ENCODE peak calls at places on chromosomes 12 and 14, in four cellular contexts. One of them, this sample, is unnamed.

GRCh38 chr12:67442347-67442841 is 173.2 kb downstream of the CAND1 start:
- DNase-seq in neural progenitor cell: no peak
- DNase-seq in NT2/D1: no peak
- DNase-seq in Caco-2: no peak
- DNase-seq in this sample: peak

GRCh38 chr14:93959239-93960107 is 16.9 kb downstream of the ASB2 start:
- DNase-seq in neural progenitor cell: no peak
- DNase-seq in NT2/D1: peak
- DNase-seq in Caco-2: peak
- DNase-seq in this sample: no peak

GRCh38 chr14:35261774-35262173 is 30.4 kb upstream of the PSMA6 start:
- DNase-seq in neural progenitor cell: no peak
- DNase-seq in NT2/D1: no peak
- DNase-seq in Caco-2: peak
- DNase-seq in this sample: no peak

GRCh38 chr14:43022094-43022800 is 1415.6 kb downstream of the LRFN5 start:
- DNase-seq in neural progenitor cell: no peak
- DNase-seq in NT2/D1: no peak
- DNase-seq in Caco-2: no peak
- DNase-seq in this sample: no peak

GRCh38 chr12:92140919-92141536 is 4.6 kb downstream of the BTG1 start:
- DNase-seq in neural progenitor cell: no peak
- DNase-seq in NT2/D1: no peak
- DNase-seq in Caco-2: no peak
- DNase-seq in this sample: no peak

GRCh38 chr12:112148031-112148513 is 22.7 kb downstream of the TRAFD1 start:
- DNase-seq in neural progenitor cell: no peak
- DNase-seq in NT2/D1: no peak
- DNase-seq in Caco-2: no peak
- DNase-seq in this sample: no peak

GRCh38 chr14:89792489-89793366 is 161.8 kb downstream of the EFCAB11 start:
- DNase-seq in neural progenitor cell: no peak
- DNase-seq in NT2/D1: no peak
- DNase-seq in Caco-2: no peak
- DNase-seq in this sample: no peak

GRCh38 chr12:39032034-39032433 is 126.6 kb upstream of the CPNE8 start:
- DNase-seq in neural progenitor cell: no peak
- DNase-seq in NT2/D1: no peak
- DNase-seq in Caco-2: no peak
- DNase-seq in this sample: no peak

GRCh38 chr12:87518508-87518907 is 510.7 kb downstream of the C12orf50 start:
- DNase-seq in neural progenitor cell: no peak
- DNase-seq in NT2/D1: no peak
- DNase-seq in Caco-2: no peak
- DNase-seq in this sample: no peak
- H3K4me3 ChIP-seq in neural progenitor cell: no peak
- H3K4me3 ChIP-seq in NT2/D1: no peak
- H3K4me3 ChIP-seq in Caco-2: no peak
- H3K4me3 ChIP-seq in this sample: no peak

GRCh38 chr14:100119251-100119650 is 40.2 kb downstream of the DEGS2 start:
- DNase-seq in neural progenitor cell: no peak
- DNase-seq in NT2/D1: no peak
- DNase-seq in Caco-2: no peak
- DNase-seq in this sample: no peak
- H3K4me3 ChIP-seq in neural progenitor cell: no peak
- H3K4me3 ChIP-seq in NT2/D1: no peak
- H3K4me3 ChIP-seq in Caco-2: no peak
- H3K4me3 ChIP-seq in this sample: no peak

GRCh38 chr12:45730842-45731336 is 1.4 kb downstream of the ARID2 start:
- DNase-seq in neural progenitor cell: no peak
- DNase-seq in NT2/D1: no peak
- DNase-seq in Caco-2: peak
- DNase-seq in this sample: no peak

GRCh38 chr12:45732936-45733335 is 3.4 kb downstream of the ARID2 start:
- DNase-seq in neural progenitor cell: no peak
- DNase-seq in NT2/D1: no peak
- DNase-seq in Caco-2: no peak
- DNase-seq in this sample: no peak

GRCh38 chr12:45730116-45730841 is 773 bp downstream of the ARID2 start:
- DNase-seq in neural progenitor cell: peak
- DNase-seq in NT2/D1: no peak
- DNase-seq in Caco-2: peak
- DNase-seq in this sample: peak

GRCh38 chr12:45731376-45731775 is 1.9 kb downstream of the ARID2 start:
- DNase-seq in neural progenitor cell: peak
- DNase-seq in NT2/D1: no peak
- DNase-seq in Caco-2: no peak
- DNase-seq in this sample: no peak

GRCh38 chr12:45732250-45732649 is 2.7 kb downstream of the ARID2 start:
- DNase-seq in neural progenitor cell: no peak
- DNase-seq in NT2/D1: no peak
- DNase-seq in Caco-2: no peak
- DNase-seq in this sample: no peak
- H3K4me3 ChIP-seq in neural progenitor cell: peak
- H3K4me3 ChIP-seq in NT2/D1: no peak
- H3K4me3 ChIP-seq in Caco-2: peak
- H3K4me3 ChIP-seq in this sample: peak

DNA sequence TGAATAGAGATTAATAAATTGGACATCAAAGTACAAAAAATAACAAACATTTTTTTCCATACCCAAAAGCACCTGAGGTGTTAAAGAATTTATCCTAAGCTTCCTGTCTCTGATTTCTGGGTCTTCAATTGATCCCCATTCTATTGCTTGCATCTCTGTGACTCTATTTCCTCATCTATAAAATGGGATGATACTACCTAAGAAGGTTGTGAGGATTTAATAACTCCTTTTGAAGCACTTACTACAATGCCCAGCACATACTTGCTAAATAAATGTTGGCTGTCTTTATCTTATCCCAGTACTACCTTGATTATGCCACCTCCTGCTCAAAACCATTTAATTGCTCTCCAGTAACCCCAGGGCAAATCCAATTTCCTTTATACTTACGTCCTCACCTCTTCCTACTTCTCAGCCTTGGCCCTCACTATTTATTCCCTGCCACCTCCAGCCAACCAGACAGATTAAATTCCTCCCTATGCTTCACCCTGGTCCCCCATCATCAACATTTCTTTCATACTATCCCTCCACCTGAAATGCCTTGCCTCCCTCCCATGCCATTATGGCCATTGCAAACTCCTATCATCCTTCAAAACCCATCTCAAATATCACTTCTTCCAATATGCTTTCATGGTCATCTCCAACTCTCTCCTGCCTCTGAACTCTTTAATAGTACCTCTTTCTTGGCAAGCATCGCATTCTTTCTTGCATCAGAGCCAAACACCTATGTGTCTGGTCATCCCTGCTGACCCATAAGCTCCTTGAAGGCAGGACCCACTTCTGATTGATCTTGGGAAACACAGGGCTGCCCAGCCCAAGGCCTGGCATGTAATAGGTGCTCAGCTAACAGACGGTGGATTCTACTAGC is 7.9 kb upstream of the ASIC1 start:
- DNase-seq in neural progenitor cell: no peak
- DNase-seq in NT2/D1: no peak
- DNase-seq in Caco-2: no peak
- DNase-seq in this sample: no peak
- H3K4me3 ChIP-seq in neural progenitor cell: no peak
- H3K4me3 ChIP-seq in NT2/D1: peak
- H3K4me3 ChIP-seq in Caco-2: no peak
- H3K4me3 ChIP-seq in this sample: no peak

GRCh38 chr14:102490456-102490855 is 19.1 kb downstream of the ANKRD9 start:
- DNase-seq in neural progenitor cell: no peak
- DNase-seq in NT2/D1: no peak
- DNase-seq in Caco-2: no peak
- DNase-seq in this sample: no peak
- H3K4me3 ChIP-seq in neural progenitor cell: no peak
- H3K4me3 ChIP-seq in NT2/D1: no peak
- H3K4me3 ChIP-seq in Caco-2: no peak
- H3K4me3 ChIP-seq in this sample: no peak

GRCh38 chr12:82714427-82714826 is 27.7 kb downstream of the TMTC2 start:
- DNase-seq in neural progenitor cell: no peak
- DNase-seq in NT2/D1: no peak
- DNase-seq in Caco-2: no peak
- DNase-seq in this sample: no peak
- H3K4me3 ChIP-seq in neural progenitor cell: no peak
- H3K4me3 ChIP-seq in NT2/D1: no peak
- H3K4me3 ChIP-seq in Caco-2: no peak
- H3K4me3 ChIP-seq in this sample: no peak

DNA sequence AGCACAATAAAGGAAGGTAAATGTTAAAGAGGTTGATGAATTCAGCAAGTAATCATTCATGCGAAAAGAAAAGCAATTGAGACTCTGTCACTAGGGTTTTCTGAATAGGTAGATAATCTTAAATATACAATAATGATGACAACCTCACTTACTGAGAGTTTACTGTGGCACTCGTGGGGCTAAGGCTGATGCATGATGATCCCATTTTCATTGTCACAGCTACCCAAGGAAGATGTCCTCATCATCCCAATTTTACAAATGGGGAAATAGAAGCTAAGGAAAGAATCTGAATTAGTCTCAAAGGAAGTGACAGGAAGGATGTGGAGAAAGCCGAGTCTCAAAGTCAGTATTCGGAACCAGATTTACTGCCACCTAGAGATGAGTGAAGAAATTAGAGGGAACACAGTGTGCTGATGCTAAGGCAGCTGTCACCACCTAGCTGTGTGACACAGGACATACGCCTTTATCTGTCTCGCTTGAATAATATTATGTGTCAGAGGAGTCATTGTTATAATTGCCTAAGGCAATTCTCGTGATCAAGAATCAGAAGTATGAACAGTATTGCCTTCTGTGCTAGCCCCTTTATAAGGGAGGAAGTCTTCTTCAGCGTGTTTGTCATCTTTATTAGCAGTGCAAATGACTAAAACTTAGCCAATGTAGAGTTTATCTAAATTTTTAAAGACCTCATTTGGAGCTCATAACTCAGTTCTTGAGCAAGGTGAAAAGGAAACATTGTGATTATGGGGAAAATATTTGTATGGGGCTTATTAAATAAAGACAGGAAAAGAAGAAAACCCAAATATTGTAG is 63.2 kb downstream of the ERGIC2 start:
- DNase-seq in neural progenitor cell: peak
- DNase-seq in NT2/D1: peak
- DNase-seq in Caco-2: peak
- DNase-seq in this sample: peak
- H3K4me3 ChIP-seq in neural progenitor cell: no peak
- H3K4me3 ChIP-seq in NT2/D1: no peak
- H3K4me3 ChIP-seq in Caco-2: no peak
- H3K4me3 ChIP-seq in this sample: peak

This sample was measured in left ventricle myocardium inferior.